ENCODE peak calls at places on chromosome 21, in eight cellular contexts. One of them, this sample, is unnamed.

GRCh38 chr21:44871576-44872265 is 1.8 kb downstream of the PTTG1IP start:
- DNase-seq in left lung: no peak
- DNase-seq in heart right ventricle: no peak
- DNase-seq in hepatocyte: peak
- DNase-seq in psoas muscle: peak
- DNase-seq in tibial nerve: peak
- DNase-seq in testis: peak
- DNase-seq in left ventricle myocardium inferior: no peak
- DNase-seq in this sample: peak

GRCh38 chr21:45556302-45556644 is 14.0 kb upstream of the SLC19A1 start:
- DNase-seq in testis: no peak
- DNase-seq in left lung: no peak
- DNase-seq in heart right ventricle: no peak
- DNase-seq in psoas muscle: no peak
- DNase-seq in hepatocyte: no peak
- DNase-seq in left ventricle myocardium inferior: no peak
- DNase-seq in tibial nerve: no peak
- DNase-seq in this sample: no peak

GRCh38 chr21:36976882-36977651 is 10.6 kb upstream of the HLCS start:
- DNase-seq in psoas muscle: no peak
- DNase-seq in testis: peak
- DNase-seq in left lung: no peak
- DNase-seq in heart right ventricle: peak
- DNase-seq in tibial nerve: peak
- DNase-seq in hepatocyte: peak
- DNase-seq in left ventricle myocardium inferior: no peak
- DNase-seq in this sample: no peak

GRCh38 chr21:17711896-17712295 is 99.2 kb upstream of the BTG3 start:
- DNase-seq in tibial nerve: no peak
- DNase-seq in left ventricle myocardium inferior: no peak
- DNase-seq in left lung: no peak
- DNase-seq in psoas muscle: no peak
- DNase-seq in heart right ventricle: no peak
- DNase-seq in testis: no peak
- DNase-seq in hepatocyte: no peak
- DNase-seq in this sample: no peak

GRCh38 chr21:35943752-35944151 is 116.6 kb downstream of the SETD4 start:
- DNase-seq in tibial nerve: no peak
- DNase-seq in heart right ventricle: no peak
- DNase-seq in testis: no peak
- DNase-seq in left ventricle myocardium inferior: no peak
- DNase-seq in hepatocyte: no peak
- DNase-seq in psoas muscle: no peak
- DNase-seq in left lung: no peak
- DNase-seq in this sample: no peak

GRCh38 chr21:26719750-26720149 is 125.5 kb downstream of the ADAMTS1 start:
- DNase-seq in psoas muscle: peak
- DNase-seq in hepatocyte: no peak
- DNase-seq in left lung: peak
- DNase-seq in testis: no peak
- DNase-seq in heart right ventricle: peak
- DNase-seq in tibial nerve: no peak
- DNase-seq in left ventricle myocardium inferior: no peak
- DNase-seq in this sample: peak

GRCh38 chr21:27291006-27291405 is 324.1 kb upstream of the ADAMTS5 start:
- DNase-seq in testis: no peak
- DNase-seq in left lung: no peak
- DNase-seq in left ventricle myocardium inferior: no peak
- DNase-seq in hepatocyte: no peak
- DNase-seq in heart right ventricle: no peak
- DNase-seq in psoas muscle: no peak
- DNase-seq in tibial nerve: no peak
- DNase-seq in this sample: no peak

GRCh38 chr21:46323227-46323709 is 402 bp downstream of the C21orf58 start:
- DNase-seq in left lung: no peak
- DNase-seq in tibial nerve: no peak
- DNase-seq in testis: peak
- DNase-seq in hepatocyte: peak
- DNase-seq in heart right ventricle: no peak
- DNase-seq in psoas muscle: no peak
- DNase-seq in left ventricle myocardium inferior: no peak
- DNase-seq in this sample: no peak

GRCh38 chr21:45018131-45019075 is 56.0 kb upstream of the ADARB1 start:
- DNase-seq in testis: no peak
- DNase-seq in hepatocyte: peak
- DNase-seq in left ventricle myocardium inferior: peak
- DNase-seq in tibial nerve: no peak
- DNase-seq in left lung: peak
- DNase-seq in psoas muscle: peak
- DNase-seq in heart right ventricle: no peak
- DNase-seq in this sample: no peak

GRCh38 chr21:25107708-25108107 is 499.6 kb downstream of the MRPL39 start:
- DNase-seq in psoas muscle: no peak
- DNase-seq in heart right ventricle: no peak
- DNase-seq in left ventricle myocardium inferior: no peak
- DNase-seq in left lung: no peak
- DNase-seq in testis: no peak
- DNase-seq in tibial nerve: no peak
- DNase-seq in hepatocyte: no peak
- DNase-seq in this sample: no peak

GRCh38 chr21:26513212-26513611 is 59.9 kb downstream of the CYYR1 start:
- DNase-seq in tibial nerve: no peak
- DNase-seq in left ventricle myocardium inferior: no peak
- DNase-seq in hepatocyte: no peak
- DNase-seq in psoas muscle: no peak
- DNase-seq in testis: no peak
- DNase-seq in heart right ventricle: no peak
- DNase-seq in left lung: no peak
- DNase-seq in this sample: no peak

GRCh38 chr21:31346256-31346821 is 2.3 kb upstream of the TIAM1 start:
- DNase-seq in testis: no peak
- DNase-seq in hepatocyte: no peak
- DNase-seq in left ventricle myocardium inferior: no peak
- DNase-seq in psoas muscle: no peak
- DNase-seq in tibial nerve: no peak
- DNase-seq in left lung: no peak
- DNase-seq in heart right ventricle: no peak
- DNase-seq in this sample: no peak

GRCh38 chr21:31173881-31174555 is 135.7 kb upstream of the KRTAP19-8 start:
- DNase-seq in heart right ventricle: peak
- DNase-seq in left ventricle myocardium inferior: peak
- DNase-seq in testis: no peak
- DNase-seq in hepatocyte: no peak
- DNase-seq in tibial nerve: peak
- DNase-seq in psoas muscle: no peak
- DNase-seq in left lung: no peak
- DNase-seq in this sample: peak

GRCh38 chr21:19237603-19238002 is 834.0 kb upstream of the TMPRSS15 start:
- DNase-seq in heart right ventricle: no peak
- DNase-seq in left lung: no peak
- DNase-seq in psoas muscle: no peak
- DNase-seq in left ventricle myocardium inferior: no peak
- DNase-seq in testis: no peak
- DNase-seq in hepatocyte: no peak
- DNase-seq in tibial nerve: no peak
- DNase-seq in this sample: no peak

GRCh38 chr21:31108969-31109368 is 70.7 kb upstream of the KRTAP19-8 start:
- DNase-seq in testis: no peak
- DNase-seq in left ventricle myocardium inferior: no peak
- DNase-seq in left lung: no peak
- DNase-seq in heart right ventricle: no peak
- DNase-seq in tibial nerve: no peak
- DNase-seq in psoas muscle: no peak
- DNase-seq in hepatocyte: no peak
- DNase-seq in this sample: no peak

GRCh38 chr21:26892151-26892550 is 46.9 kb upstream of the ADAMTS1 start:
- DNase-seq in hepatocyte: no peak
- DNase-seq in left ventricle myocardium inferior: no peak
- DNase-seq in left lung: no peak
- DNase-seq in testis: no peak
- DNase-seq in tibial nerve: no peak
- DNase-seq in heart right ventricle: no peak
- DNase-seq in psoas muscle: no peak
- DNase-seq in this sample: no peak

GRCh38 chr21:44886113-44887075 is 12.9 kb upstream of the PTTG1IP start:
- DNase-seq in tibial nerve: no peak
- DNase-seq in testis: no peak
- DNase-seq in left ventricle myocardium inferior: peak
- DNase-seq in left lung: peak
- DNase-seq in psoas muscle: no peak
- DNase-seq in heart right ventricle: no peak
- DNase-seq in hepatocyte: no peak
- DNase-seq in this sample: no peak

GRCh38 chr21:36820176-36821031 is 121.5 kb downstream of the SIM2 start:
- DNase-seq in hepatocyte: no peak
- DNase-seq in left ventricle myocardium inferior: no peak
- DNase-seq in psoas muscle: no peak
- DNase-seq in heart right ventricle: no peak
- DNase-seq in left lung: no peak
- DNase-seq in tibial nerve: no peak
- DNase-seq in testis: no peak
- DNase-seq in this sample: no peak

GRCh38 chr21:43782741-43783700 is 6.4 kb upstream of the RRP1 start:
- DNase-seq in hepatocyte: no peak
- DNase-seq in testis: no peak
- DNase-seq in left ventricle myocardium inferior: no peak
- DNase-seq in left lung: no peak
- DNase-seq in tibial nerve: no peak
- DNase-seq in psoas muscle: no peak
- DNase-seq in heart right ventricle: no peak
- DNase-seq in this sample: no peak
- H3K4me3 ChIP-seq in hepatocyte: no peak
- H3K4me3 ChIP-seq in testis: no peak
- H3K4me3 ChIP-seq in left ventricle myocardium inferior: no peak
- H3K4me3 ChIP-seq in left lung: no peak
- H3K4me3 ChIP-seq in tibial nerve: no peak
- H3K4me3 ChIP-seq in psoas muscle: no peak
- H3K4me3 ChIP-seq in heart right ventricle: no peak
- H3K4me3 ChIP-seq in this sample: no peak

GRCh38 chr21:38909109-38909508 is 103.4 kb downstream of the ETS2 start:
- DNase-seq in left lung: no peak
- DNase-seq in psoas muscle: no peak
- DNase-seq in left ventricle myocardium inferior: no peak
- DNase-seq in heart right ventricle: no peak
- DNase-seq in testis: no peak
- DNase-seq in hepatocyte: no peak
- DNase-seq in tibial nerve: no peak
- DNase-seq in this sample: no peak
- H3K27ac ChIP-seq in left lung: no peak
- H3K27ac ChIP-seq in psoas muscle: peak
- H3K27ac ChIP-seq in left ventricle myocardium inferior: peak
- H3K27ac ChIP-seq in heart right ventricle: peak
- H3K27ac ChIP-seq in testis: no peak
- H3K27ac ChIP-seq in hepatocyte: peak
- H3K27ac ChIP-seq in tibial nerve: peak
- H3K27ac ChIP-seq in this sample: peak

GRCh38 chr21:33850985-33851384 is 64.6 kb downstream of the ATP5PO start:
- DNase-seq in left lung: no peak
- DNase-seq in tibial nerve: no peak
- DNase-seq in testis: no peak
- DNase-seq in psoas muscle: no peak
- DNase-seq in heart right ventricle: no peak
- DNase-seq in left ventricle myocardium inferior: no peak
- DNase-seq in hepatocyte: no peak
- DNase-seq in this sample: no peak
- H3K4me3 ChIP-seq in left lung: no peak
- H3K4me3 ChIP-seq in tibial nerve: no peak
- H3K4me3 ChIP-seq in testis: no peak
- H3K4me3 ChIP-seq in psoas muscle: no peak
- H3K4me3 ChIP-seq in heart right ventricle: no peak
- H3K4me3 ChIP-seq in left ventricle myocardium inferior: no peak
- H3K4me3 ChIP-seq in hepatocyte: no peak
- H3K4me3 ChIP-seq in this sample: no peak

GRCh38 chr21:42841156-42841915 is 38.0 kb downstream of the WDR4 start:
- DNase-seq in left ventricle myocardium inferior: peak
- DNase-seq in testis: peak
- DNase-seq in left lung: peak
- DNase-seq in heart right ventricle: no peak
- DNase-seq in psoas muscle: no peak
- DNase-seq in hepatocyte: no peak
- DNase-seq in tibial nerve: no peak
- DNase-seq in this sample: no peak

GRCh38 chr21:42836767-42837301 is 42.5 kb downstream of the WDR4 start:
- DNase-seq in psoas muscle: no peak
- DNase-seq in left ventricle myocardium inferior: no peak
- DNase-seq in testis: no peak
- DNase-seq in heart right ventricle: no peak
- DNase-seq in hepatocyte: no peak
- DNase-seq in tibial nerve: no peak
- DNase-seq in left lung: no peak
- DNase-seq in this sample: no peak

GRCh38 chr21:42837421-42838211 is 41.7 kb downstream of the WDR4 start:
- DNase-seq in left lung: no peak
- DNase-seq in heart right ventricle: no peak
- DNase-seq in psoas muscle: no peak
- DNase-seq in left ventricle myocardium inferior: peak
- DNase-seq in hepatocyte: no peak
- DNase-seq in tibial nerve: no peak
- DNase-seq in testis: no peak
- DNase-seq in this sample: no peak

GRCh38 chr21:42840411-42841155 is 38.8 kb downstream of the WDR4 start:
- DNase-seq in psoas muscle: no peak
- DNase-seq in hepatocyte: no peak
- DNase-seq in testis: no peak
- DNase-seq in left ventricle myocardium inferior: peak
- DNase-seq in tibial nerve: no peak
- DNase-seq in heart right ventricle: no peak
- DNase-seq in left lung: no peak
- DNase-seq in this sample: peak

DNA sequence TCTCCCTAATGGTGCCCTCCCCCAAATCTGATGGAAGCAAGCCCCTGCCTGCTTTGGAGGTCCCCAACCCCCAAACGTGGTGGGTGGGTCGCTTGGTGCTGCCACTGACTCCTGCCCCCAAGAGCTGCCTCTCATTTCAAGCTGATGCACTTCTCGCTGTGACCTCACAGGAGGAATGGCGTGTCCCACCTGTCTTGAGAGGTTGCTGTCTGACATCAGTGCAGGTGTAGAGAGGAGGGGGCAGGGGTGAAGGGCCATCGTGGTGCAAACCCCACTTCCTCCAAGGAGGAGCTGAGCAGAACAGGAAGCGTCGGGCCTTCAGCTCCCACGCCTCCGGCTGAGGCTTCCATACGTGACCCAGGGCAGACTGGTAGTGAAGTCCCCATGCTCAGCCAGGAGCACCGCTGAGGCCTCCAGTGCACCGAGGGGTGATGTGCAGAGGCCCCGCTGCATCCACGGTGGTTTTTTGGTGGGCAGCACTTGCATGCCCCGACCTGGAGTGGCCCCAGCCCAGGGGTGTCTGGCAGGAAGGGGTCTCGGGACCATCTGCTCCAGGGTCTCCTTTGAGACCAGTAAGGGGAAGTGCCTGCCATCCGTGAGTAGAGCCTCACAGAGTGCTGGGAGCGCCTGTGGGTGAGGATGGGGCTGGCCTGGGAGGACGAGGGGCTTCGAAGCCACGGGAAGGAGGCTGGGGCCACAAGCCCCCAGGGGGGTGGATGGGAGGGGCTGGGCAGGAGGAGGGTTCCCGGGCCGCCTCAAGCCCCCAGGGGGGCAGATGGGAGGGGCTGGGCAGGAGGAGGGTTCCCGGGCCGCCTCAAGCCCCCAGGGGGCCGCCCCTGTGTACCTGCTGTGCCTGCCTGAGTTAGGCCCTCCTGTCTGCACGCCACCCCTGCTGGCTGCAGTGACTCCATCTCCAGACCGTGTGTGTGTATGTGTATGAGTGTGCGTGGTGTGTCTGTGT is 39.8 kb downstream of the WDR4 start:
- DNase-seq in left lung: no peak
- DNase-seq in heart right ventricle: no peak
- DNase-seq in psoas muscle: no peak
- DNase-seq in left ventricle myocardium inferior: peak
- DNase-seq in tibial nerve: no peak
- DNase-seq in testis: no peak
- DNase-seq in hepatocyte: no peak
- DNase-seq in this sample: no peak
- H3K27ac ChIP-seq in left lung: no peak
- H3K27ac ChIP-seq in heart right ventricle: no peak
- H3K27ac ChIP-seq in psoas muscle: no peak
- H3K27ac ChIP-seq in left ventricle myocardium inferior: no peak
- H3K27ac ChIP-seq in tibial nerve: no peak
- H3K27ac ChIP-seq in testis: no peak
- H3K27ac ChIP-seq in hepatocyte: no peak
- H3K27ac ChIP-seq in this sample: no peak